ENCODE peak calls at places on chromosomes 16 and 17, in eight cellular contexts. F is trophoblast cell, O is mucosa of descending colon, V is BJ, L is Caco-2, G is brain microvascular endothelial cell, H is GM12865, S is aorta. E is an unnamed sample.

GRCh38 chr17:75130632-75131277 is 787 bp downstream of the NT5C start:
- DNase-seq in F (no peak), O (peak), V (no peak), L (peak), G (peak), H (peak), S (peak), E (peak)

GRCh38 chr17:42185497-42185860 is 227 bp upstream of the HCRT start:
- DNase-seq in F (no peak), O (no peak), V (no peak), L (no peak), G (no peak), H (no peak), S (no peak), E (no peak)

GRCh38 chr17:20944014-20944905 is 98.6 kb downstream of the USP22 start:
- DNase-seq in F (peak), O (peak), V (no peak), L (peak), G (no peak), H (peak), S (no peak), E (peak)

GRCh38 chr16:83720981-83721380 is 86.8 kb upstream of the HSBP1 start:
- DNase-seq in F (no peak), O (no peak), V (no peak), L (no peak), G (no peak), H (no peak), S (no peak), E (no peak)

GRCh38 chr17:74851612-74852236 is 8.0 kb downstream of the GRIN2C start:
- DNase-seq in F (no peak), O (no peak), V (no peak), L (no peak), G (no peak), H (no peak), S (no peak), E (no peak)

GRCh38 chr17:70819183-70819582 is 649.9 kb downstream of the KCNJ2 start:
- DNase-seq in F (no peak), O (no peak), V (no peak), L (no peak), G (no peak), H (no peak), S (no peak), E (no peak)

GRCh38 chr17:82242698-82242976 is 13.8 kb downstream of the SLC16A3 start:
- DNase-seq in F (no peak), O (no peak), V (no peak), L (no peak), G (no peak), H (no peak), S (peak), E (peak)

GRCh38 chr16:87608400-87608985 is 6.2 kb downstream of the JPH3 start:
- DNase-seq in F (peak), O (peak), V (no peak), L (peak), G (peak), H (peak), S (peak), E (no peak)

GRCh38 chr16:77223184-77223583 is 24.0 kb downstream of the SYCE1L start:
- DNase-seq in F (no peak), O (no peak), V (no peak), L (peak), G (no peak), H (peak), S (no peak), E (no peak)

GRCh38 chr17:29710891-29711418 is 88.2 kb upstream of the CORO6 start:
- DNase-seq in F (peak), O (no peak), V (peak), L (peak), G (no peak), H (peak), S (no peak), E (no peak)

GRCh38 chr17:77287432-77288068 is 146.8 kb downstream of the SEC14L1 start:
- DNase-seq in F (peak), O (peak), V (peak), L (no peak), G (peak), H (no peak), S (no peak), E (peak)

GRCh38 chr16:27982184-27982583 is 81.3 kb downstream of the GSG1L start:
- DNase-seq in F (no peak), O (no peak), V (no peak), L (no peak), G (no peak), H (no peak), S (peak), E (no peak)

GRCh38 chr16:47732806-47733150 is 271.6 kb downstream of the PHKB start:
- DNase-seq in F (no peak), O (no peak), V (no peak), L (no peak), G (peak), H (no peak), S (no peak), E (no peak)

GRCh38 chr16:66365588-66365987 is 903 bp upstream of the CDH5 start:
- DNase-seq in F (no peak), O (peak), V (no peak), L (no peak), G (peak), H (no peak), S (no peak), E (no peak)

GRCh38 chr17:13337864-13338371 is 263.8 kb downstream of the HS3ST3A1 start:
- DNase-seq in F (no peak), O (no peak), V (no peak), L (peak), G (peak), H (peak), S (no peak), E (no peak)

GRCh38 chr16:75921281-75921680 is 195.0 kb upstream of the CPHXL start:
- DNase-seq in F (no peak), O (no peak), V (no peak), L (no peak), G (no peak), H (no peak), S (no peak), E (no peak)

GRCh38 chr17:79721993-79722671 is 8.6 kb upstream of the ENPP7 start:
- DNase-seq in F (no peak), O (no peak), V (no peak), L (peak), G (peak), H (no peak), S (no peak), E (no peak)

GRCh38 chr17:41419712-41420111 is 4.7 kb downstream of the KRT37 start:
- DNase-seq in F (no peak), O (no peak), V (no peak), L (no peak), G (no peak), H (no peak), S (no peak), E (no peak)

GRCh38 chr16:1812732-1813163 is 13.9 kb downstream of the HAGH start:
- DNase-seq in F (peak), O (peak), V (no peak), L (peak), G (peak), H (peak), S (no peak), E (peak)

GRCh38 chr16:21611546-21612384 is 12.4 kb downstream of the METTL9 start:
- DNase-seq in F (no peak), O (no peak), V (no peak), L (no peak), G (no peak), H (no peak), S (no peak), E (no peak)

GRCh38 chr16:53812914-53813313 is 109.0 kb downstream of the FTO start:
- DNase-seq in F (no peak), O (no peak), V (no peak), L (peak), G (no peak), H (no peak), S (no peak), E (no peak)

GRCh38 chr16:55488306-55488705 is 9.3 kb downstream of the MMP2 start:
- DNase-seq in F (no peak), O (no peak), V (no peak), L (no peak), G (no peak), H (no peak), S (no peak), E (no peak)

GRCh38 chr16:81831722-81832126 is 52.6 kb downstream of the PLCG2 start:
- DNase-seq in F (no peak), O (peak), V (no peak), L (no peak), G (no peak), H (peak), S (peak), E (peak)

GRCh38 chr17:7203391-7203790 is 16.2 kb downstream of the DLG4 start:
- DNase-seq in F (no peak), O (no peak), V (no peak), L (no peak), G (no peak), H (no peak), S (no peak), E (no peak)

GRCh38 chr17:46154151-46154816 is 38.9 kb downstream of the KANSL1 start:
- DNase-seq in F (no peak), O (no peak), V (no peak), L (no peak), G (no peak), H (no peak), S (no peak), E (no peak)

GRCh38 chr16:77898671-77899211 is 110.4 kb downstream of the VAT1L start:
- DNase-seq in F (no peak), O (no peak), V (no peak), L (no peak), G (no peak), H (no peak), S (no peak), E (no peak)

GRCh38 chr16:27335349-27336052 is 21.7 kb downstream of the IL4R start:
- DNase-seq in F (no peak), O (no peak), V (peak), L (no peak), G (no peak), H (no peak), S (no peak), E (no peak)

GRCh38 chr17:55149485-55149884 is 115.3 kb upstream of the HLF start:
- DNase-seq in F (no peak), O (no peak), V (no peak), L (no peak), G (no peak), H (no peak), S (no peak), E (no peak)
- H3K4me3 ChIP-seq in F (no peak), O (no peak), V (no peak), L (no peak), G (no peak), H (no peak), S (no peak), E (no peak)

GRCh38 chr16:30805056-30805369 is 18.0 kb upstream of the ZNF629 start:
- DNase-seq in F (peak), O (no peak), V (no peak), L (no peak), G (no peak), H (peak), S (no peak), E (peak)
- H3K4me3 ChIP-seq in F (peak), O (peak), V (peak), L (peak), G (peak), H (peak), S (peak), E (peak)

DNA sequence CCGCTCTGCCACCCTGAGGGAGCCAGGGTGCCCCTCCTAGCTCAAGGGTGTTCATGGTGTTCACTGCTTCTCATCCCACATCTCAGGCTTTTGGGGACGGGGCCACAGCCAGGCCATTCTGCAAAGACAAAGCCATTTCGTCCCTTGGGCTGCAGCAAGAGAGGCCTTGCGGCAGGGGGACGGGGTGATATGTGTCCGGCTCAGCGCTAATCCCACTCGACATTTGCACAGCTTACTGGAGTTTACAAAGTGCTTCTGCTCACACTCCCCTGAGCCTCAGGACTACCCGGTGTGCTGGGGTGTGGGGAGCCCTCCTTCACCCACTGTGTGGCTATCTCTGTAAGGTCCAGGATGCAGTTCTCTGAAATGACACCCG is 84.3 kb downstream of the RTN4RL1 start:
- DNase-seq in F (no peak), O (no peak), V (no peak), L (no peak), G (no peak), H (no peak), S (no peak), E (no peak)
- H3K4me3 ChIP-seq in F (no peak), O (no peak), V (no peak), L (no peak), G (no peak), H (no peak), S (no peak), E (no peak)

GRCh38 chr17:40174528-40174927 is 2.7 kb upstream of the RAPGEFL1 start:
- DNase-seq in F (no peak), O (no peak), V (no peak), L (no peak), G (no peak), H (no peak), S (no peak), E (no peak)

GRCh38 chr17:40175928-40176327 is 1.3 kb upstream of the RAPGEFL1 start:
- DNase-seq in F (no peak), O (no peak), V (no peak), L (no peak), G (no peak), H (no peak), S (no peak), E (no peak)

GRCh38 chr17:40178021-40178601 is 841 bp downstream of the RAPGEFL1 start:
- DNase-seq in F (no peak), O (peak), V (no peak), L (no peak), G (no peak), H (no peak), S (no peak), E (no peak)

GRCh38 chr17:40177275-40177874 is at the start of gene RAPGEFL1:
- DNase-seq in F (peak), O (peak), V (no peak), L (peak), G (peak), H (peak), S (peak), E (peak)

GRCh38 chr17:40176409-40177110 is 710 bp upstream of the RAPGEFL1 start:
- DNase-seq in F (no peak), O (peak), V (no peak), L (peak), G (no peak), H (no peak), S (no peak), E (peak)
- H3K4me3 ChIP-seq in F (no peak), O (no peak), V (no peak), L (peak), G (no peak), H (no peak), S (no peak), E (peak)

DNA sequence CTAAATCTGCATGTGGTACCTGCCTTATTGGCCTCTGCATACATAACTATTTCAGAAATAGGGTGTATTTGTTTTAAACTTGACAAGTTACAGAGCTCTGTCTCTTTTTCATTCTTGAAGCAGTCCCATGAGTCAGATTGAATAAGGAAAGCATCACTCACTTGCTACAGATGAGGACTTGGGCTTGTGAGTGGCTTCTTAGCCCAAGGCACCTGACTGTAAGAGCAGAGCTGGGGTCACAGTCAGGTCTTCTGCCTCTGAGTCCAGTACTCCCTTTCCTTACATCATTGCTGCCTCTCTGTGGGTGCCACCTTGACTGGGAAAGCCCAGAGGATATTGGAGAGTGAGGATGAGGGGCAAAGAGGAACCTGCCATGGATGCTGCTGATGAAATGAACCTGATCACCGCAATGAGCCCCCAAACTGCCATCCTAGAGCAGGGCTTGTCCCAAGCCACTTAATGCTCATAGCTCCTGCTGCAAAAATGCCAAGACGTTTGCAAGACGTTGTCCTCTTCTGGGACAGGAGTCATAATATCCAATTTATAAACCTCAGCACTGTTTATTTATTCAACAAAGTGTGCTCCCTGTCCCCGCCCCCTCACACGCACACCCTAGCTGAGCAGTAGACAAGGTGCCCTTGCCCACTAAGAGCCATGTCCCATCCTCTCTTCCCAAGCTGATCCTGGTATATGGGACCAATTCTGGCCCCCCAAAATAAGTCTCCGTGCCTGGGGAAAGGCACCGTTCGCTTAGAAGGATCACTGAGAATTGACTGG is 74.1 kb downstream of the CCDC182 start:
- DNase-seq in F (no peak), O (no peak), V (no peak), L (no peak), G (no peak), H (no peak), S (peak), E (no peak)
- H3K4me3 ChIP-seq in F (no peak), O (no peak), V (no peak), L (no peak), G (no peak), H (no peak), S (no peak), E (no peak)

DNA sequence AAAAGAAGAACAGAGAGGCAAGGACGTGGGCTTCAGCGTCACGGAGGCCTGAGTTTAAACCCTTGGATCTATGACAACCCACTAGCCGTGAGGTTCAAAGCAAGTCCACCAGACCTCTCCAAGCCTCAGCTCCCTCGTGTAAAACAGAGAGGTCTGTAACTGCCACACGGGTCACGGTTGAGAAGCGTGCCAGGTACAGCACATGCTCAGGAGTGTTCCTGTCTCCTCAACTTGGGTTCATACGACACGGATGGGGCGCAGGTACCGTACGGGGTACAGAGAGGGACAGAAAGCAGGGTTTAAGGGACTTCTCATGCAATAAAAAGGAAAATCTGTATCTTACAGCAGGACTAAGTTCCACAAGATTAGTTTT is 91.7 kb downstream of the NXN start:
- DNase-seq in F (no peak), O (no peak), V (no peak), L (no peak), G (no peak), H (no peak), S (no peak), E (no peak)
- H3K4me3 ChIP-seq in F (no peak), O (no peak), V (no peak), L (no peak), G (no peak), H (no peak), S (no peak), E (no peak)

GRCh38 chr17:64502809-64503208 is 3.3 kb downstream of the DDX5 start:
- DNase-seq in F (no peak), O (no peak), V (no peak), L (no peak), G (no peak), H (no peak), S (no peak), E (no peak)

GRCh38 chr17:64504769-64505319 is 1.2 kb downstream of the DDX5 start:
- DNase-seq in F (no peak), O (no peak), V (no peak), L (peak), G (peak), H (no peak), S (no peak), E (no peak)

GRCh38 chr17:64503821-64504768 is 2.0 kb downstream of the DDX5 start:
- DNase-seq in F (no peak), O (no peak), V (no peak), L (no peak), G (no peak), H (no peak), S (no peak), E (no peak)

GRCh38 chr17:64502021-64502420 is 4.1 kb downstream of the DDX5 start:
- DNase-seq in F (no peak), O (no peak), V (no peak), L (no peak), G (no peak), H (no peak), S (no peak), E (no peak)

DNA sequence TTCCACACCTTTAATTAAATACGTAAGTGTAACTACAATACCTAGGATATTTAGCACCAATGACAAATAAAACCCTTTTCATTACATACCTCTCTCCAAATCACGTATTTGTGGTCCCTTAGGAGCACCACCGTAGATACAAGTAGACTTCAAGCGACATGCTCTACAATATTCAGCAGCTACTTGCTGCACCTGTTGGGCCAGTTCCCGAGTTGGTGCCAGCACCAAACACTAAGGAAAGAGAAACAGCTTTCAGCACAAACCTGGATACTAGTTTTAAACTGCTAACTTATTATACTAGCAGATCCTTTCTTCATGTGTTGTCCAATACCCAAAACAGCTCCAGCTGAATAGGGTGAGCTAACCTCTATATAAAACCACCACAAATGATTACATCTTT is 2.7 kb downstream of the DDX5 start:
- DNase-seq in F (no peak), O (no peak), V (no peak), L (no peak), G (no peak), H (no peak), S (no peak), E (no peak)
- H3K4me3 ChIP-seq in F (no peak), O (no peak), V (no peak), L (no peak), G (peak), H (no peak), S (peak), E (peak)

DNA sequence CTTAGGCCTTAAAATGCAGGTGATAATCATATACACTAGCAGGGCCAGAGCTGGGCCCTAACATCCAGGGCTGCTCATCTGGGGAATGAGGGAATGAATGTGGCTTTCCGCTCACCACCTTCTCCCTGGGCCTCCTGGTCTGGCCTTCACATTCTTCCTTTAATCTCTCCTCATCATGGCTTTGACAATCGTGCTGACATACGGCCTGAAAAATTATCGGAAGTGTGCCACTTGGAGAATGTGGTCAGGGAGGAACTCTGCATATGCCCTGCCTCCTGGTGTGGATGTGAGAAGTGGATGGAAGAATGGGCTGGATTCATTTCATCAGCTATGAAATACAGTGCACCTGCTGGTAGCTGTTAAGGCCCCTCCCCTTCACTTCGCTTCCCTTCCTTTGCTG is 2.4 kb downstream of the WSCD1 start:
- DNase-seq in F (no peak), O (no peak), V (no peak), L (no peak), G (no peak), H (no peak), S (no peak), E (no peak)
- H3K4me3 ChIP-seq in F (no peak), O (no peak), V (no peak), L (no peak), G (no peak), H (no peak), S (no peak), E (no peak)

GRCh38 chr17:78325076-78325712 is 34.7 kb downstream of the SOCS3 start:
- DNase-seq in F (peak), O (no peak), V (no peak), L (no peak), G (peak), H (no peak), S (no peak), E (no peak)
- H3K4me3 ChIP-seq in F (no peak), O (no peak), V (no peak), L (no peak), G (no peak), H (no peak), S (no peak), E (peak)